ENCODE peak calls at places on chromosomes 3 and 15, in five cellular contexts. B is NCI-H774; I is NCI-H69; E is AG08396; R is stimulated activated naive CD8-positive, alpha-beta T cell treated with anti-CD3 and anti-CD28 coated beads, Interleukin-15, amount 100 ng/mL, for 72 hours. Y is an unnamed sample.

GRCh38 chr3:98592345-98592935 is 971 bp downstream of the CPOX start:
- DNase-seq in E (no peak), R (no peak), I (no peak), B (no peak), Y (no peak)

GRCh38 chr15:25742421-25743159 is 120.5 kb downstream of the ATP10A start:
- DNase-seq in I (no peak), B (no peak), E (no peak), R (no peak), Y (no peak)

GRCh38 chr15:68316061-68316804 is 38.7 kb downstream of the FEM1B start:
- DNase-seq in E (no peak), B (no peak), R (no peak), I (peak), Y (no peak)

GRCh38 chr3:196650740-196651311 is 11.3 kb downstream of the NRROS start:
- DNase-seq in B (no peak), E (peak), R (no peak), I (peak), Y (no peak)

GRCh38 chr3:165855581-165855980 is 18.4 kb upstream of the BCHE start:
- DNase-seq in B (no peak), E (no peak), I (peak), R (no peak), Y (no peak)

GRCh38 chr3:55118453-55118852 is 190.6 kb upstream of the LRTM1 start:
- DNase-seq in R (no peak), B (no peak), I (no peak), E (no peak), Y (no peak)

GRCh38 chr3:10758304-10759037 is 57.6 kb upstream of the SLC6A11 start:
- DNase-seq in E (peak), R (peak), I (peak), B (peak), Y (peak)

GRCh38 chr15:67955256-67955655 is 98.9 kb upstream of the PIAS1 start:
- DNase-seq in B (no peak), R (no peak), I (no peak), E (no peak), Y (no peak)

GRCh38 chr15:91625506-91625905 is 228.0 kb upstream of the SLCO3A1 start:
- DNase-seq in I (no peak), E (no peak), R (no peak), B (no peak), Y (no peak)

GRCh38 chr3:127172670-127173515 is 20.0 kb upstream of the PRR23E start:
- DNase-seq in R (no peak), B (no peak), E (peak), I (peak), Y (no peak)

GRCh38 chr3:157494581-157495281 is 8.5 kb downstream of the VEPH1 start:
- DNase-seq in B (no peak), E (no peak), I (peak), R (no peak), Y (no peak)

GRCh38 chr3:189771842-189772494 is 140.8 kb downstream of the TP63 start:
- DNase-seq in R (no peak), E (no peak), B (no peak), I (peak), Y (no peak)

GRCh38 chr3:47912006-47912504 is 104.2 kb downstream of the MAP4 start:
- DNase-seq in I (no peak), R (no peak), B (no peak), E (no peak), Y (no peak)

GRCh38 chr3:88462241-88462640 is 312.5 kb downstream of the C3orf38 start:
- DNase-seq in I (no peak), E (no peak), R (no peak), B (no peak), Y (no peak)

GRCh38 chr15:57732526-57733331 is 26.2 kb downstream of the POLR2M start:
- DNase-seq in I (peak), R (peak), E (peak), B (peak), Y (peak)

GRCh38 chr15:52528465-52529288 is at the start of gene MYO5A:
- DNase-seq in E (peak), B (peak), I (peak), R (peak), Y (peak)

GRCh38 chr3:144662729-144663128 is 691.1 kb downstream of the DIPK2A start:
- DNase-seq in I (no peak), E (no peak), B (no peak), R (no peak), Y (no peak)

GRCh38 chr15:39255760-39256159 is 325.1 kb upstream of the THBS1 start:
- DNase-seq in R (no peak), E (no peak), I (peak), B (no peak), Y (no peak)

GRCh38 chr3:197750863-197751737 is 1.4 kb downstream of the FYTTD1 start:
- DNase-seq in B (no peak), R (peak), E (peak), I (peak), Y (peak)

GRCh38 chr3:65170357-65171090 is 482.7 kb upstream of the ADAMTS9 start:
- DNase-seq in E (peak), I (no peak), B (no peak), R (no peak), Y (no peak)

GRCh38 chr3:6807967-6808588 is 52.8 kb upstream of the GRM7 start:
- DNase-seq in I (peak), R (no peak), E (no peak), B (no peak), Y (no peak)

GRCh38 chr15:82856397-82857170 is 47.2 kb downstream of the WHAMM start:
- DNase-seq in R (no peak), E (no peak), B (no peak), I (no peak), Y (peak)

GRCh38 chr3:23877324-23877980 is 39.3 kb downstream of the NKIRAS1 start:
- DNase-seq in R (no peak), E (peak), I (peak), B (no peak), Y (no peak)

GRCh38 chr3:177726807-177727206 is 529.5 kb upstream of the TBL1XR1 start:
- DNase-seq in I (no peak), E (no peak), R (no peak), B (no peak), Y (no peak)

GRCh38 chr3:192851821-192852352 is 65.8 kb downstream of the MB21D2 start:
- DNase-seq in R (no peak), E (peak), I (peak), B (peak), Y (no peak)

GRCh38 chr3:173913397-173913796 is 515.9 kb downstream of the NLGN1 start:
- DNase-seq in R (no peak), B (no peak), I (peak), E (no peak), Y (no peak)

GRCh38 chr3:63706321-63707085 is 54.0 kb downstream of the SNTN start:
- DNase-seq in B (no peak), R (no peak), I (no peak), E (no peak), Y (no peak)

GRCh38 chr3:22372292-22372949 is 621.4 kb upstream of the ZNF385D start:
- DNase-seq in B (peak), E (no peak), I (peak), R (no peak), Y (no peak)

GRCh38 chr3:145422541-145422940 is 738.4 kb downstream of the PLOD2 start:
- DNase-seq in I (no peak), E (no peak), R (no peak), B (no peak), Y (no peak)

GRCh38 chr3:54353547-54354339 is 231.4 kb downstream of the CACNA2D3 start:
- DNase-seq in B (no peak), I (peak), E (no peak), R (no peak), Y (no peak)

GRCh38 chr3:126927846-126928245 is 55.1 kb upstream of the PLXNA1 start:
- DNase-seq in B (no peak), E (no peak), I (peak), R (no peak), Y (no peak)

GRCh38 chr15:33226559-33227181 is 32.2 kb upstream of the FMN1 start:
- DNase-seq in R (peak), B (peak), I (peak), E (peak), Y (peak)